ENCODE peak calls at places on chromosomes 6 and 20, in seven cellular contexts. H, K, J, M, Y, A and P are unnamed samples.
A peak's percentile ranks its signal among the peaks of the same experiment; 100 is the strongest.

GRCh38 chr6:12957321-12958051 is 240.9 kb downstream of the PHACTR1 start:
- DNase-seq in H (peak; percentile 65), K (peak; percentile 28), J (peak; percentile 63), M (peak; percentile 75), Y (peak; percentile 3), A (no peak), P (peak; percentile 69)

GRCh38 chr20:3080939-3081388 is 3.6 kb downstream of the AVP start:
- DNase-seq in H (peak; percentile 59), K (peak; percentile 9), J (peak; percentile 51), M (peak; percentile 82), Y (no peak), A (no peak), P (peak; percentile 88)

GRCh38 chr20:63639093-63639860 is 12.4 kb upstream of the GMEB2 start:
- DNase-seq in H (no peak), K (no peak), J (no peak), M (peak; percentile 69), Y (no peak), A (no peak), P (no peak)

GRCh38 chr6:51289041-51289440 is 470.4 kb downstream of the TFAP2B start:
- DNase-seq in H (peak; percentile 68), K (no peak), J (no peak), M (no peak), Y (no peak), A (no peak), P (peak; percentile 5)

GRCh38 chr6:17442196-17442595 is 48.8 kb downstream of the CAP2 start:
- DNase-seq in H (no peak), K (no peak), J (no peak), M (no peak), Y (no peak), A (no peak), P (no peak)

GRCh38 chr20:36480456-36481048 is 60.8 kb upstream of the MYL9 start:
- DNase-seq in H (no peak), K (no peak), J (no peak), M (no peak), Y (no peak), A (no peak), P (no peak)

GRCh38 chr20:62805365-62805710 is 703 bp downstream of the OGFR start:
- DNase-seq in H (no peak), K (no peak), J (no peak), M (no peak), Y (no peak), A (no peak), P (no peak)

GRCh38 chr6:140320081-140320798 is 945.8 kb upstream of the CITED2 start:
- DNase-seq in H (peak; percentile 26), K (no peak), J (no peak), M (no peak), Y (peak; percentile 4), A (no peak), P (no peak)

GRCh38 chr20:49460916-49461315 is 21.6 kb downstream of the KCNB1 start:
- DNase-seq in H (no peak), K (no peak), J (no peak), M (no peak), Y (no peak), A (no peak), P (no peak)

GRCh38 chr6:26172496-26172958 is 85.3 kb downstream of the HFE start:
- DNase-seq in H (peak; percentile 53), K (no peak), J (peak; percentile 59), M (no peak), Y (no peak), A (no peak), P (peak; percentile 40)

GRCh38 chr6:122116105-122116504 is 283.3 kb upstream of the HSF2 start:
- DNase-seq in H (no peak), K (no peak), J (no peak), M (no peak), Y (no peak), A (no peak), P (no peak)

GRCh38 chr6:36358235-36358915 is 21.7 kb upstream of the BNIP5 start:
- DNase-seq in H (no peak), K (no peak), J (peak; percentile 64), M (no peak), Y (no peak), A (no peak), P (peak; percentile 17)
- TF ChIP-seq CTCF in H (no peak), K (no peak), J (no peak), M (no peak), Y (no peak), A (no peak), P (no peak)

DNA sequence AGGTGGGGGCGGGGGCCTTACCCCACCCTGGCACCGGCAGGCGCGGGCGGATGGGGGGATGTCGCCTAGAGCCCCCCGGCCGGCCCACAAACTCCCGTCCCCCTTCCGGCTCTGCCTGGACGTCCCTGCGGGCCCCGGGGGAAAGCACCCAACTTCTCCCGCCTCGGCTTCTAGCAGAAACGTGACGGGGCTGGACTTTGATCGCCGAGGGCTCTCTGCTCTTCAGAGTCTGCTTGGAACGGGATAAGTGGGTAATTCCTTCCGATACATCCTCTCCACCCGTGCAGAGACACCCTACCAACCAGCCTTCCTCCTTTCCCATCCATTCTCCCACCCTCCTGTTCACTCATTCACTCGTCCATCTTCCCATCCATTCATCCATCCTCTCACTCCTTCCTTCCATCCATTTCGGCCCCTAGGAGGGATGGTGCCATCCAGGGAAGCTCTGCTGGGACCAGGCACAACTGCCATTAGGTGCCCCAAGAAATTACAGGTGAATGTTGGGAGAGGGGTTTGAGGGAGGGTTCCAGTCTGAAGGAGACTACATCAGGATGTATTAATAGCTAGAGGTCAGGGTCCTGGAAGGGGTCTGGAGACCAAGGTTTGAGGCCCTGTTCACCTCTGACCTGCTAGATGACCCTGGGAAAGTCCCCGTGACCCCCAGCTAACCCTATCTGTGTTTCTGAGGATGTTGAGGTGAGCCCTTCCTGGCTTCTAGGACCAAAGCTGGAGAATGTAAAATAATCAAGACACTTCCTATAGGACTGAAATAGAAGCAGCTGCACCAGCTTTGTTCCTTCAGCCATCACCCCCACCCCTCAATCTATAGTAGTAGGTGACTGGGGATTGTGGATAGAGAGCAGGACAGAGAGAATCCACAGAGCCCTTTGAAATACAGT is 518 bp downstream of the TTLL9 start:
- DNase-seq in H (no peak), K (no peak), J (no peak), M (no peak), Y (no peak), A (no peak), P (no peak)
- H3K4me3 ChIP-seq in H (no peak overlapping the region), K (peak overlapping the region; percentile 63), J (peak overlapping the region; percentile 11), M (peak overlapping the region; percentile 69), Y (no peak overlapping the region), A (no peak overlapping the region), P (no peak overlapping the region)

GRCh38 chr6:99590728-99591672 is 15.6 kb upstream of the PRDM13 start:
- DNase-seq in H (no peak), K (no peak), J (no peak), M (no peak), Y (no peak), A (no peak), P (no peak)

GRCh38 chr6:99589907-99590493 is 16.6 kb upstream of the PRDM13 start:
- DNase-seq in H (no peak), K (no peak), J (no peak), M (no peak), Y (no peak), A (no peak), P (no peak)

GRCh38 chr6:99589290-99589672 is 17.4 kb upstream of the PRDM13 start:
- DNase-seq in H (no peak), K (no peak), J (no peak), M (no peak), Y (no peak), A (no peak), P (no peak)

GRCh38 chr6:99587792-99588191 is 18.8 kb upstream of the PRDM13 start:
- DNase-seq in H (no peak), K (no peak), J (no peak), M (no peak), Y (no peak), A (no peak), P (no peak)

DNA sequence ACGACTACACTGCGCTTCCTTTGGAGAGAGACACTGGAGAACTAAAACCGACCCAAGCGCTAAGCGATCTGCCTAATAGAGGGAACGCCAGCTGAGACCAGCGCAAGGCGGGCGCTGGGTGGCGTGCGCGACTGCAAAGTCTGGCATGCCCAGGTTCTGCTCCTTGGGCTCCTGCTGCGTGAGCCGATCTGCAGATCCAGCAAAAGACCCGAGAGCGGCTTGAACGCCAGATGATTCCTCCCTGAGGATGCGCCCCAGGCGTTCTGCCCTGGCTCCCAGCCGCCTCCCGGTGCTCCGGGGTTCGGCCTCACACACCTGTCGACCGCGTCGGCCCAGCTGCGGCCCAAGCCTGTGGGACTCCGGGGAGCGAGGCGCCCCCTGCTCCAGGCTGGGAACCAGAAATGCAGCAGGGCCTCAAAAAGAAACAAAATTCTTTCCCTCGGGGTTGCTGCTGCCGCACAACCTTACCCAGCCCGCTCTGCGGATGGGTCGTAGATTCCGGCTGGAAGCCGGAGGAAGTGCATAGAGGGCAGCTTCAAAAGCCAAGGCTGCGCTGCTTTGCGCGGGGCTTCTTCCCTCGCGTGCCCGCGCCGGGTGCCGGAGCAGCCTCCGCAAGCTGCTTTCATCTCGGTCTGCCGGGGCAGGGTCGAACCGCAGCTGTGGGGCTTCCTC is 17.9 kb upstream of the PRDM13 start:
- DNase-seq in H (peak; percentile 72), K (no peak), J (peak; percentile 61), M (peak; percentile 57), Y (peak; percentile 23), A (no peak), P (peak; percentile 46)
- TF ChIP-seq CTCF in H (peak; percentile 55), K (peak; percentile 38), J (peak; percentile 42), M (peak; percentile 60), Y (peak; percentile 48), A (no peak), P (no peak)

DNA sequence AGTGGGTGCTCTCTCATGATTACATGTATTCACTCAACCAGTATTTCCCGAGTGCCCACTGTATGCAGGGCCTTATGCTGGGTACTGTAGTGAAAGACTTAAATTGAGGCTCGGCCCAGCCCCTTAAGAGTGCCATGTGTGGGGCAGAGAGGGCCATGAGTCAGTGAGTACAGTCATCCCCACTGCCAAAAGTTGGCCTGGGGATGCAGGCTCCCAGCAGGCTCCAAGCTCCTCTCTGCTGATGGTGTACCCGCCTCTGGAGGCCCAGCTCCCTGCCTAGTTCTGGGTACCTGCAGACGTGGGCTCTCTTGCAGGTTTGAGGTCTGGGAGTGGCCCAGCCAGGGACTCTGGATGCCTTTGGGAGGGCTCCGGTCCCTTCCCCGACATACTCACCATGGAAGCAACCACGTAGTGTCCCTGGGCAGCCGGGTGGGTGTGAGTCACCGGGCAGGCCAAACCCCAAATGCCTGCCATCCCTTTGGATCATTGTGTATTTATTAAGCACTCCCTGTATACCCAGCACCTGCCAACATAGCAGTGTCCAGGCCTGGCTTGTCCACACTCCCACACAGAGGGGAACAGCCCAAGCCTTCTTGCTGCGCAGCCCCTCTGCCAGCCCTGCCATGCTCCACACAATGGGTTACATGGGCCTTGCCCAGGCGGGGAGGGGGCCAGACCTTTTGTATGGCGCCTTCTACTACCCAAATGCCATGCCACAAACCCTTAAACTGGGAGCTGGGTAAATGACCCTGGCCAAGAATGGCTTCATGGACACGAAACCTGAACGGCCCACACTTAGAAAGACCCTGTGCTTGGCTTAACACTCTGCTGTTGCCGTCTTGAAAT is 153.6 kb downstream of the VEGFA start:
- DNase-seq in H (peak; percentile 68), K (no peak), J (peak; percentile 64), M (no peak), Y (no peak), A (peak; percentile 7), P (peak; percentile 74)
- H3K4me3 ChIP-seq in H (no peak overlapping the region), K (no peak overlapping the region), J (no peak overlapping the region), M (no peak overlapping the region), Y (no peak overlapping the region), A (no peak overlapping the region), P (no peak overlapping the region)

DNA sequence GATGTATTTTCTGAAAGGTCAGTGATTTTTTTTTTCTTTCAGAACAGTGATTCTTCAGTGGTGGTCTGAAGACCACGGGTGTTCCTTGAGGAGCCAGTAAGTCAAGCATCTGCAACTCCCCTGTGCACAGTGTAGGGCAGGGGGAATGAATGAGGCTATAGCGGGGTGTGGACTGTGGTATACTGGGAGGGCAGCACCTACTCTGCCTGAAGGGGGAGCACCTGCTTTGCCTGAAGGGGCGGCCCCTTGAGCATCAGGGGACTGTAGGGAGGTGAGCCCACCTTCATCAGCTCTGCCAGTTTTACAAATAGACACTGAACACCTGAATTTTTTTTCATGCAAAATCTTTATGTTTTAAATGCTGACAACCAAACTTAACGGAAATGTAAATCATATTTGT is 77.5 kb upstream of the RIPOR2 start:
- DNase-seq in H (no peak), K (no peak), J (no peak), M (no peak), Y (no peak), A (no peak), P (no peak)
- TF ChIP-seq CTCF in H (peak; percentile 30), K (no peak), J (peak; percentile 21), M (no peak), Y (no peak), A (peak; percentile 54), P (no peak)